ENCODE peak calls at places on chromosomes 3 and 15, in seven cellular contexts. N is stimulated activated CD4-positive, alpha-beta T cell treated with anti-CD3 and anti-CD28 coated beads, Interleukin-2, amount 100 ng/mL, for 48 hours; I is SHP77; Z is OCI-LY7; S is occipital lobe; B is astrocyte of the spinal cord; D is fibroblast of mammary gland. C is an unnamed sample.

GRCh38 chr3:32896143-32896542 is 55.3 kb upstream of the CCR4 start:
- DNase-seq in N (no peak), S (no peak), I (no peak), B (no peak), Z (no peak), D (no peak), C (no peak)

GRCh38 chr3:187352581-187353575 is 15.3 kb upstream of the RTP4 start:
- DNase-seq in I (no peak), D (no peak), Z (no peak), N (no peak), S (no peak), B (peak), C (no peak)

GRCh38 chr3:59334585-59334984 is 284.8 kb upstream of the CFAP20DC start:
- DNase-seq in B (no peak), I (no peak), D (peak), Z (no peak), N (no peak), S (no peak), C (no peak)

GRCh38 chr15:92178908-92179307 is 214.8 kb upstream of the ST8SIA2 start:
- DNase-seq in S (no peak), D (no peak), I (no peak), N (no peak), Z (no peak), B (no peak), C (no peak)

GRCh38 chr3:186239321-186239720 is 122.7 kb downstream of the DGKG start:
- DNase-seq in Z (no peak), D (no peak), S (peak), N (no peak), I (no peak), B (peak), C (no peak)

GRCh38 chr15:74937226-74937601 is 659 bp downstream of the COX5A start:
- DNase-seq in Z (peak), B (no peak), S (no peak), I (no peak), N (no peak), D (no peak), C (no peak)

GRCh38 chr3:178750639-178751038 is 214.4 kb downstream of the KCNMB2 start:
- DNase-seq in I (no peak), S (no peak), Z (no peak), B (no peak), N (no peak), D (no peak), C (no peak)

GRCh38 chr15:40893019-40893723 is 1.1 kb upstream of the VPS18 start:
- DNase-seq in N (no peak), Z (no peak), S (no peak), B (no peak), D (no peak), I (no peak), C (no peak)

GRCh38 chr15:99390667-99391066 is 139.4 kb downstream of the LRRC28 start:
- DNase-seq in D (no peak), Z (no peak), S (no peak), I (no peak), N (no peak), B (no peak), C (no peak)

GRCh38 chr3:108623504-108623903 is 34.0 kb downstream of the DZIP3 start:
- DNase-seq in D (peak), N (no peak), S (no peak), I (no peak), Z (no peak), B (no peak), C (no peak)

GRCh38 chr3:9638939-9639338 is 10.4 kb upstream of the MTMR14 start:
- DNase-seq in B (no peak), N (no peak), Z (no peak), D (no peak), S (no peak), I (no peak), C (no peak)

GRCh38 chr15:70778258-70779076 is 15.1 kb upstream of the UACA start:
- DNase-seq in B (peak), N (no peak), Z (no peak), I (no peak), D (peak), S (no peak), C (no peak)

GRCh38 chr3:178971614-178972013 is 100.0 kb downstream of the ZMAT3 start:
- DNase-seq in Z (no peak), S (no peak), N (no peak), I (no peak), B (no peak), D (no peak), C (no peak)

GRCh38 chr3:185353823-185354614 is 8.9 kb upstream of the MAP3K13 start:
- DNase-seq in Z (peak), D (peak), B (peak), N (peak), S (peak), I (peak), C (peak)

GRCh38 chr15:101625980-101626379 is 26.2 kb downstream of the TM2D3 start:
- DNase-seq in S (no peak), Z (no peak), D (no peak), N (no peak), B (no peak), I (no peak), C (no peak)

GRCh38 chr3:38343797-38344594 is 2.6 kb upstream of the XYLB start:
- DNase-seq in I (no peak), N (no peak), S (no peak), D (peak), Z (no peak), B (no peak), C (no peak)

GRCh38 chr15:65956307-65956706 is 87.0 kb downstream of the RAB11A start:
- DNase-seq in I (no peak), Z (no peak), B (no peak), S (no peak), N (no peak), D (no peak), C (no peak)

GRCh38 chr15:64501396-64501716 is 41.0 kb downstream of the ZNF609 start:
- DNase-seq in I (no peak), N (no peak), D (no peak), B (no peak), Z (no peak), S (no peak), C (no peak)

GRCh38 chr3:150342951-150343468 is 65.1 kb upstream of the TSC22D2 start:
- DNase-seq in D (no peak), B (no peak), Z (no peak), N (no peak), S (no peak), I (no peak), C (no peak)

GRCh38 chr15:91049378-91050127 is 27.2 kb upstream of the VPS33B start:
- DNase-seq in I (peak), N (peak), S (peak), B (peak), Z (peak), D (peak), C (peak)

C was measured in NCI-H1048.